ENCODE peak calls at places on chromosome 2, in ten cellular contexts. One of them, this sample, is unnamed.

GRCh38 chr2:64105676-64106461 is 38.4 kb downstream of the PELI1 start:
- DNase-seq in central memory CD4-positive, alpha-beta T cell: no peak
- DNase-seq in endothelial cell: no peak
- DNase-seq in dorsolateral prefrontal cortex: no peak
- DNase-seq in T-cell: no peak
- DNase-seq in cardiac muscle cell: no peak
- DNase-seq in endodermal cell: no peak
- DNase-seq in neural crest cell: no peak
- DNase-seq in GDM1: no peak
- DNase-seq in tibial nerve: no peak
- DNase-seq in this sample: no peak

GRCh38 chr2:46657042-46657504 is 177.7 kb downstream of the TMEM247 start:
- DNase-seq in endothelial cell: no peak
- DNase-seq in dorsolateral prefrontal cortex: no peak
- DNase-seq in tibial nerve: peak
- DNase-seq in cardiac muscle cell: peak
- DNase-seq in central memory CD4-positive, alpha-beta T cell: no peak
- DNase-seq in endodermal cell: peak
- DNase-seq in neural crest cell: no peak
- DNase-seq in GDM1: no peak
- DNase-seq in T-cell: no peak
- DNase-seq in this sample: no peak

GRCh38 chr2:50769416-50769815 is 262.5 kb downstream of the NRXN1 start:
- DNase-seq in T-cell: no peak
- DNase-seq in endodermal cell: peak
- DNase-seq in dorsolateral prefrontal cortex: no peak
- DNase-seq in endothelial cell: peak
- DNase-seq in neural crest cell: no peak
- DNase-seq in central memory CD4-positive, alpha-beta T cell: no peak
- DNase-seq in cardiac muscle cell: no peak
- DNase-seq in GDM1: no peak
- DNase-seq in tibial nerve: no peak
- DNase-seq in this sample: no peak

GRCh38 chr2:233288663-233289062 is 19.0 kb upstream of the SAG start:
- DNase-seq in neural crest cell: no peak
- DNase-seq in tibial nerve: no peak
- DNase-seq in T-cell: no peak
- DNase-seq in central memory CD4-positive, alpha-beta T cell: no peak
- DNase-seq in endothelial cell: no peak
- DNase-seq in GDM1: no peak
- DNase-seq in dorsolateral prefrontal cortex: no peak
- DNase-seq in cardiac muscle cell: no peak
- DNase-seq in endodermal cell: no peak
- DNase-seq in this sample: no peak

GRCh38 chr2:214716811-214717560 is 92.5 kb downstream of the BARD1 start:
- DNase-seq in endothelial cell: no peak
- DNase-seq in dorsolateral prefrontal cortex: no peak
- DNase-seq in endodermal cell: no peak
- DNase-seq in T-cell: no peak
- DNase-seq in cardiac muscle cell: no peak
- DNase-seq in tibial nerve: no peak
- DNase-seq in central memory CD4-positive, alpha-beta T cell: no peak
- DNase-seq in GDM1: no peak
- DNase-seq in neural crest cell: no peak
- DNase-seq in this sample: no peak

GRCh38 chr2:55776479-55776878 is 82.8 kb upstream of the PNPT1 start:
- DNase-seq in neural crest cell: no peak
- DNase-seq in cardiac muscle cell: no peak
- DNase-seq in endodermal cell: no peak
- DNase-seq in GDM1: no peak
- DNase-seq in central memory CD4-positive, alpha-beta T cell: no peak
- DNase-seq in tibial nerve: no peak
- DNase-seq in T-cell: no peak
- DNase-seq in endothelial cell: no peak
- DNase-seq in dorsolateral prefrontal cortex: no peak
- DNase-seq in this sample: no peak

GRCh38 chr2:178404380-178404767 is 46.6 kb downstream of the PRKRA start:
- DNase-seq in GDM1: no peak
- DNase-seq in tibial nerve: no peak
- DNase-seq in dorsolateral prefrontal cortex: no peak
- DNase-seq in central memory CD4-positive, alpha-beta T cell: no peak
- DNase-seq in endodermal cell: no peak
- DNase-seq in cardiac muscle cell: no peak
- DNase-seq in endothelial cell: no peak
- DNase-seq in T-cell: no peak
- DNase-seq in neural crest cell: no peak
- DNase-seq in this sample: no peak

GRCh38 chr2:207288628-207289027 is 122.9 kb upstream of the KLF7 start:
- DNase-seq in GDM1: no peak
- DNase-seq in T-cell: no peak
- DNase-seq in tibial nerve: no peak
- DNase-seq in cardiac muscle cell: no peak
- DNase-seq in central memory CD4-positive, alpha-beta T cell: no peak
- DNase-seq in neural crest cell: no peak
- DNase-seq in dorsolateral prefrontal cortex: no peak
- DNase-seq in endodermal cell: no peak
- DNase-seq in endothelial cell: no peak
- DNase-seq in this sample: no peak

GRCh38 chr2:220555961-220556360 is 928.5 kb downstream of the SLC4A3 start:
- DNase-seq in T-cell: no peak
- DNase-seq in central memory CD4-positive, alpha-beta T cell: no peak
- DNase-seq in endothelial cell: no peak
- DNase-seq in tibial nerve: no peak
- DNase-seq in neural crest cell: no peak
- DNase-seq in endodermal cell: no peak
- DNase-seq in cardiac muscle cell: no peak
- DNase-seq in GDM1: no peak
- DNase-seq in dorsolateral prefrontal cortex: no peak
- DNase-seq in this sample: no peak

GRCh38 chr2:60297296-60298010 is 256.0 kb downstream of the BCL11A start:
- DNase-seq in T-cell: no peak
- DNase-seq in endodermal cell: peak
- DNase-seq in neural crest cell: no peak
- DNase-seq in tibial nerve: no peak
- DNase-seq in endothelial cell: no peak
- DNase-seq in dorsolateral prefrontal cortex: no peak
- DNase-seq in cardiac muscle cell: no peak
- DNase-seq in GDM1: no peak
- DNase-seq in central memory CD4-positive, alpha-beta T cell: no peak
- DNase-seq in this sample: no peak

GRCh38 chr2:187689372-187689771 is 135.1 kb upstream of the TFPI start:
- DNase-seq in endothelial cell: no peak
- DNase-seq in cardiac muscle cell: no peak
- DNase-seq in central memory CD4-positive, alpha-beta T cell: no peak
- DNase-seq in dorsolateral prefrontal cortex: no peak
- DNase-seq in T-cell: no peak
- DNase-seq in endodermal cell: no peak
- DNase-seq in neural crest cell: no peak
- DNase-seq in tibial nerve: no peak
- DNase-seq in GDM1: no peak
- DNase-seq in this sample: no peak

GRCh38 chr2:220786216-220786615 is 785.9 kb downstream of the EPHA4 start:
- DNase-seq in cardiac muscle cell: no peak
- DNase-seq in endothelial cell: no peak
- DNase-seq in tibial nerve: no peak
- DNase-seq in dorsolateral prefrontal cortex: no peak
- DNase-seq in neural crest cell: no peak
- DNase-seq in central memory CD4-positive, alpha-beta T cell: no peak
- DNase-seq in T-cell: no peak
- DNase-seq in GDM1: no peak
- DNase-seq in endodermal cell: no peak
- DNase-seq in this sample: no peak

GRCh38 chr2:636649-637405 is 40.4 kb downstream of the TMEM18 start:
- DNase-seq in central memory CD4-positive, alpha-beta T cell: peak
- DNase-seq in neural crest cell: peak
- DNase-seq in cardiac muscle cell: peak
- DNase-seq in dorsolateral prefrontal cortex: peak
- DNase-seq in endothelial cell: peak
- DNase-seq in T-cell: peak
- DNase-seq in endodermal cell: peak
- DNase-seq in GDM1: no peak
- DNase-seq in tibial nerve: peak
- DNase-seq in this sample: peak

GRCh38 chr2:240835528-240835927 is 15.5 kb upstream of the KIF1A start:
- DNase-seq in endodermal cell: no peak
- DNase-seq in GDM1: no peak
- DNase-seq in endothelial cell: no peak
- DNase-seq in T-cell: no peak
- DNase-seq in cardiac muscle cell: no peak
- DNase-seq in neural crest cell: no peak
- DNase-seq in dorsolateral prefrontal cortex: no peak
- DNase-seq in tibial nerve: no peak
- DNase-seq in central memory CD4-positive, alpha-beta T cell: no peak
- DNase-seq in this sample: no peak

GRCh38 chr2:70190086-70190412 is 770 bp downstream of the C2orf42 start:
- DNase-seq in cardiac muscle cell: peak
- DNase-seq in central memory CD4-positive, alpha-beta T cell: no peak
- DNase-seq in GDM1: no peak
- DNase-seq in endothelial cell: no peak
- DNase-seq in endodermal cell: peak
- DNase-seq in tibial nerve: no peak
- DNase-seq in neural crest cell: no peak
- DNase-seq in T-cell: no peak
- DNase-seq in dorsolateral prefrontal cortex: no peak
- DNase-seq in this sample: no peak

GRCh38 chr2:133985563-133985962 is 268.3 kb upstream of the MGAT5 start:
- DNase-seq in tibial nerve: no peak
- DNase-seq in GDM1: no peak
- DNase-seq in neural crest cell: no peak
- DNase-seq in cardiac muscle cell: no peak
- DNase-seq in T-cell: no peak
- DNase-seq in dorsolateral prefrontal cortex: no peak
- DNase-seq in endodermal cell: no peak
- DNase-seq in central memory CD4-positive, alpha-beta T cell: no peak
- DNase-seq in endothelial cell: no peak
- DNase-seq in this sample: no peak

GRCh38 chr2:3192920-3193319 is 184.7 kb downstream of the EIPR1 start:
- DNase-seq in endodermal cell: no peak
- DNase-seq in GDM1: no peak
- DNase-seq in dorsolateral prefrontal cortex: no peak
- DNase-seq in T-cell: no peak
- DNase-seq in cardiac muscle cell: no peak
- DNase-seq in neural crest cell: no peak
- DNase-seq in endothelial cell: no peak
- DNase-seq in tibial nerve: no peak
- DNase-seq in central memory CD4-positive, alpha-beta T cell: no peak
- DNase-seq in this sample: no peak

GRCh38 chr2:191835539-191836350 is 11.1 kb downstream of the CAVIN2 start:
- DNase-seq in tibial nerve: no peak
- DNase-seq in GDM1: no peak
- DNase-seq in cardiac muscle cell: no peak
- DNase-seq in T-cell: no peak
- DNase-seq in endodermal cell: peak
- DNase-seq in neural crest cell: no peak
- DNase-seq in dorsolateral prefrontal cortex: no peak
- DNase-seq in endothelial cell: no peak
- DNase-seq in central memory CD4-positive, alpha-beta T cell: no peak
- DNase-seq in this sample: no peak

GRCh38 chr2:30789670-30790210 is 17.5 kb downstream of the CAPN13 start:
- DNase-seq in central memory CD4-positive, alpha-beta T cell: no peak
- DNase-seq in T-cell: no peak
- DNase-seq in GDM1: no peak
- DNase-seq in dorsolateral prefrontal cortex: no peak
- DNase-seq in neural crest cell: no peak
- DNase-seq in cardiac muscle cell: no peak
- DNase-seq in endodermal cell: peak
- DNase-seq in tibial nerve: no peak
- DNase-seq in endothelial cell: no peak
- DNase-seq in this sample: no peak

GRCh38 chr2:47024046-47024445 is 108.4 kb upstream of the MCFD2 start:
- DNase-seq in dorsolateral prefrontal cortex: no peak
- DNase-seq in cardiac muscle cell: no peak
- DNase-seq in endothelial cell: no peak
- DNase-seq in tibial nerve: no peak
- DNase-seq in endodermal cell: no peak
- DNase-seq in T-cell: no peak
- DNase-seq in neural crest cell: no peak
- DNase-seq in central memory CD4-positive, alpha-beta T cell: no peak
- DNase-seq in GDM1: no peak
- DNase-seq in this sample: no peak

GRCh38 chr2:183204397-183204796 is 80.2 kb downstream of the NUP35 start:
- DNase-seq in central memory CD4-positive, alpha-beta T cell: no peak
- DNase-seq in dorsolateral prefrontal cortex: no peak
- DNase-seq in tibial nerve: no peak
- DNase-seq in endothelial cell: no peak
- DNase-seq in endodermal cell: no peak
- DNase-seq in neural crest cell: no peak
- DNase-seq in cardiac muscle cell: no peak
- DNase-seq in GDM1: no peak
- DNase-seq in T-cell: no peak
- DNase-seq in this sample: no peak

GRCh38 chr2:19580830-19581229 is 222.4 kb upstream of the OSR1 start:
- DNase-seq in endodermal cell: no peak
- DNase-seq in dorsolateral prefrontal cortex: no peak
- DNase-seq in central memory CD4-positive, alpha-beta T cell: no peak
- DNase-seq in GDM1: no peak
- DNase-seq in endothelial cell: no peak
- DNase-seq in cardiac muscle cell: peak
- DNase-seq in neural crest cell: no peak
- DNase-seq in T-cell: no peak
- DNase-seq in tibial nerve: no peak
- DNase-seq in this sample: no peak

GRCh38 chr2:32008811-32009478 is 1.9 kb downstream of the MEMO1 start:
- DNase-seq in GDM1: no peak
- DNase-seq in T-cell: no peak
- DNase-seq in endodermal cell: no peak
- DNase-seq in cardiac muscle cell: peak
- DNase-seq in tibial nerve: no peak
- DNase-seq in dorsolateral prefrontal cortex: no peak
- DNase-seq in endothelial cell: no peak
- DNase-seq in central memory CD4-positive, alpha-beta T cell: peak
- DNase-seq in neural crest cell: no peak
- DNase-seq in this sample: no peak

GRCh38 chr2:73239776-73240175 is 5.7 kb downstream of the CCT7 start:
- DNase-seq in T-cell: no peak
- DNase-seq in central memory CD4-positive, alpha-beta T cell: no peak
- DNase-seq in endodermal cell: no peak
- DNase-seq in tibial nerve: no peak
- DNase-seq in neural crest cell: no peak
- DNase-seq in endothelial cell: no peak
- DNase-seq in GDM1: no peak
- DNase-seq in cardiac muscle cell: no peak
- DNase-seq in dorsolateral prefrontal cortex: no peak
- DNase-seq in this sample: no peak

This sample was measured in anterior cingulate cortex.